ENCODE peak calls at places on chromosomes 2 and 18, in nine cellular contexts. F is activated T-cell treated with anti-CD3 and anti-CD28 coated beads for 1 hour; U is NCI-H526; K is ELR; G is A549; J is right atrium auricular region; P is central memory CD4-positive, alpha-beta T cell; L is occipital lobe; H is activated naive CD8-positive, alpha-beta T cell treated with anti-CD3 and anti-CD28 coated beads, Interleukin-2, amount 50 U/mL, for 24 hours. C is an unnamed sample.

GRCh38 chr2:14633031-14633430 is 514 bp downstream of the LRATD1 start:
- DNase-seq in F (no peak), U (peak; percentile 48), K (peak; percentile 19), G (no peak), J (no peak), P (no peak), L (no peak), H (no peak), C (no peak)

GRCh38 chr2:112724611-112725525 is 4.0 kb downstream of the NT5DC4 start:
- DNase-seq in F (no peak), U (peak; percentile 32), K (peak; percentile 62), G (peak; percentile 51), J (no peak), P (no peak), L (no peak), H (no peak), C (peak; percentile 62)

GRCh38 chr18:59712311-59712710 is 15.1 kb upstream of the CCBE1 start:
- DNase-seq in F (no peak), U (no peak), K (no peak), G (no peak), J (no peak), P (no peak), L (no peak), H (no peak), C (no peak)

GRCh38 chr18:12679183-12679786 is 21.4 kb upstream of the SPIRE1 start:
- DNase-seq in F (no peak), U (no peak), K (peak; percentile 60), G (no peak), J (peak; percentile 68), P (no peak), L (no peak), H (no peak), C (no peak)

GRCh38 chr2:5895284-5895683 is 203.1 kb downstream of the SOX11 start:
- DNase-seq in F (no peak), U (no peak), K (no peak), G (no peak), J (no peak), P (no peak), L (no peak), H (no peak), C (no peak)

GRCh38 chr18:50619833-50620232 is 59.9 kb downstream of the MAPK4 start:
- DNase-seq in F (no peak), U (no peak), K (no peak), G (no peak), J (no peak), P (no peak), L (no peak), H (no peak), C (no peak)

GRCh38 chr2:170106441-170106840 is 71.5 kb upstream of the MYO3B start:
- DNase-seq in F (no peak), U (no peak), K (no peak), G (no peak), J (no peak), P (no peak), L (no peak), H (no peak), C (no peak)

GRCh38 chr18:48991299-48992055 is 40.7 kb upstream of the SMAD7 start:
- DNase-seq in F (no peak), U (peak; percentile 15), K (no peak), G (no peak), J (no peak), P (no peak), L (no peak), H (no peak), C (no peak)

GRCh38 chr2:205053827-205054410 is 508.6 kb downstream of the PARD3B start:
- DNase-seq in F (no peak), U (no peak), K (peak; percentile 6), G (no peak), J (no peak), P (no peak), L (no peak), H (no peak), C (no peak)

GRCh38 chr2:128775401-128776285 is 457.0 kb upstream of the HS6ST1 start:
- DNase-seq in F (no peak), U (no peak), K (no peak), G (no peak), J (peak; percentile 43), P (no peak), L (no peak), H (no peak), C (no peak)

GRCh38 chr2:230642966-230643365 is 69.7 kb upstream of the CAB39 start:
- DNase-seq in F (no peak), U (no peak), K (no peak), G (no peak), J (no peak), P (no peak), L (no peak), H (no peak), C (no peak)

GRCh38 chr2:197089659-197090058 is 163.2 kb upstream of the PGAP1 start:
- DNase-seq in F (no peak), U (no peak), K (no peak), G (no peak), J (no peak), P (no peak), L (no peak), H (no peak), C (no peak)

GRCh38 chr18:24928479-24928878 is 423.5 kb downstream of the ZNF521 start:
- DNase-seq in F (no peak), U (no peak), K (no peak), G (no peak), J (no peak), P (no peak), L (no peak), H (no peak), C (no peak)

GRCh38 chr2:165239230-165239629 is at the start of gene SCN2A:
- DNase-seq in F (no peak), U (peak; percentile 76), K (peak; percentile 69), G (peak; percentile 68), J (no peak), P (no peak), L (no peak), H (no peak), C (peak; percentile 43)

GRCh38 chr2:10126627-10127026 is 4.1 kb downstream of the RRM2 start:
- DNase-seq in F (no peak), U (no peak), K (no peak), G (no peak), J (no peak), P (no peak), L (no peak), H (no peak), C (no peak)

GRCh38 chr2:233811732-233812131 is 33.6 kb downstream of the MROH2A start:
- DNase-seq in F (no peak), U (no peak), K (no peak), G (no peak), J (no peak), P (no peak), L (no peak), H (no peak), C (no peak)

GRCh38 chr2:169131587-169132512 is 62.5 kb downstream of the DHRS9 start:
- DNase-seq in F (no peak), U (peak; percentile 59), K (peak; percentile 76), G (peak; percentile 55), J (no peak), P (peak; percentile 53), L (no peak), H (no peak), C (peak; percentile 58)

GRCh38 chr2:70145851-70146739 is 44.7 kb downstream of the C2orf42 start:
- DNase-seq in F (no peak), U (no peak), K (no peak), G (no peak), J (no peak), P (no peak), L (no peak), H (no peak), C (peak; percentile 10)

GRCh38 chr18:41858761-41859555 is 96.1 kb upstream of the PIK3C3 start:
- DNase-seq in F (no peak), U (no peak), K (no peak), G (no peak), J (no peak), P (no peak), L (no peak), H (no peak), C (no peak)

GRCh38 chr2:134979203-134979602 is 60.6 kb downstream of the CCNT2 start:
- DNase-seq in F (no peak), U (no peak), K (no peak), G (no peak), J (no peak), P (no peak), L (no peak), H (no peak), C (no peak)

GRCh38 chr2:188808921-188809320 is 165.3 kb upstream of the COL3A1 start:
- DNase-seq in F (no peak), U (no peak), K (peak; percentile 58), G (no peak), J (no peak), P (no peak), L (no peak), H (no peak), C (no peak)

GRCh38 chr2:47271054-47272000 is 116.2 kb upstream of the STPG4 start:
- DNase-seq in F (no peak), U (peak; percentile 94), K (peak; percentile 40), G (peak; percentile 29), J (no peak), P (no peak), L (no peak), H (no peak), C (no peak)

GRCh38 chr2:146817613-146818012 is 1027.2 kb upstream of the ACVR2A start:
- DNase-seq in F (no peak), U (peak; percentile 47), K (no peak), G (no peak), J (no peak), P (no peak), L (no peak), H (no peak), C (no peak)

GRCh38 chr2:130963058-130963848 is 126.5 kb downstream of the ARHGEF4 start:
- DNase-seq in F (no peak), U (peak; percentile 47), K (no peak), G (no peak), J (no peak), P (no peak), L (no peak), H (no peak), C (no peak)

GRCh38 chr2:33380661-33381183 is 95.7 kb upstream of the RASGRP3 start:
- DNase-seq in F (no peak), U (no peak), K (no peak), G (no peak), J (no peak), P (no peak), L (no peak), H (no peak), C (no peak)

GRCh38 chr2:73203055-73203681 is 794 bp downstream of the NOTO start:
- DNase-seq in F (no peak), U (peak; percentile 37), K (peak; percentile 12), G (peak; percentile 33), J (no peak), P (no peak), L (no peak), H (no peak), C (no peak)

GRCh38 chr2:176103634-176104337 is 3.3 kb upstream of the HOXD11 start:
- DNase-seq in F (no peak), U (no peak), K (no peak), G (no peak), J (no peak), P (no peak), L (no peak), H (no peak), C (no peak)

GRCh38 chr2:237478095-237478494 is 9.0 kb upstream of the MLPH start:
- DNase-seq in F (no peak), U (no peak), K (no peak), G (no peak), J (no peak), P (no peak), L (no peak), H (no peak), C (no peak)

GRCh38 chr2:223613017-223613950 is 11.1 kb upstream of the SCG2 start:
- DNase-seq in F (no peak), U (peak; percentile 30), K (peak; percentile 98), G (peak; percentile 96), J (peak; percentile 93), P (no peak), L (peak; percentile 82), H (no peak), C (peak; percentile 65)

GRCh38 chr2:134845719-134846118 is 7.3 kb downstream of the ACMSD start:
- DNase-seq in F (no peak), U (no peak), K (peak; percentile 77), G (no peak), J (no peak), P (no peak), L (no peak), H (no peak), C (no peak)

GRCh38 chr2:18047896-18048657 is 169.6 kb downstream of the KCNS3 start:
- DNase-seq in F (no peak), U (no peak), K (peak; percentile 86), G (peak; percentile 10), J (no peak), P (no peak), L (no peak), H (no peak), C (no peak)